ENCODE peak calls at places on chromosomes 2 and 18, in ten cellular contexts. E is coronary artery, P is breast epithelium, M is HL-60, X is GM20000, S is neural progenitor cell, R is HFFc6, Y is fibroblast of the aortic adventitia, O is fibroblast of lung, F is bronchial epithelial cell. Z is an unnamed sample.

GRCh38 chr2:61218076-61218816 is 56.3 kb downstream of the C2orf74 start:
- DNase-seq in E (no peak), P (no peak), M (no peak), X (no peak), S (no peak), R (no peak), Y (no peak), O (no peak), F (no peak), Z (no peak)

GRCh38 chr18:63924551-63924950 is 16.8 kb downstream of the SERPINB10 start:
- DNase-seq in E (no peak), P (no peak), M (no peak), X (no peak), S (no peak), R (peak; percentile 79), Y (peak; percentile 27), O (peak; percentile 19), F (no peak), Z (no peak)

GRCh38 chr18:46831434-46831833 is 74.6 kb upstream of the ST8SIA5 start:
- DNase-seq in E (no peak), P (no peak), M (no peak), X (no peak), S (no peak), R (no peak), Y (no peak), O (no peak), F (no peak), Z (no peak)

GRCh38 chr2:240996161-240996833 is 2.1 kb upstream of the SNED1 start:
- DNase-seq in E (peak; percentile 69), P (no peak), M (no peak), X (no peak), S (no peak), R (no peak), Y (no peak), O (no peak), F (no peak), Z (peak; percentile 15)

GRCh38 chr2:101112772-101113157 is 38.4 kb downstream of the TBC1D8 start:
- DNase-seq in E (no peak), P (no peak), M (no peak), X (no peak), S (no peak), R (no peak), Y (no peak), O (no peak), F (peak; percentile 33), Z (no peak)

GRCh38 chr2:227942021-227942420 is 70.6 kb downstream of the DAW1 start:
- DNase-seq in E (no peak), P (no peak), M (no peak), X (peak; percentile 8), S (no peak), R (no peak), Y (no peak), O (no peak), F (peak; percentile 26), Z (no peak)

GRCh38 chr2:43467889-43468288 is 127.9 kb downstream of the THADA start:
- DNase-seq in E (no peak), P (no peak), M (no peak), X (no peak), S (no peak), R (peak; percentile 45), Y (peak; percentile 80), O (peak; percentile 75), F (peak; percentile 81), Z (no peak)

GRCh38 chr2:40434638-40435296 is 17.1 kb downstream of the SLC8A1 start:
- DNase-seq in E (peak; percentile 80), P (no peak), M (no peak), X (no peak), S (no peak), R (peak; percentile 98), Y (peak; percentile 98), O (peak; percentile 99), F (peak; percentile 96), Z (no peak)

GRCh38 chr2:86703704-86704370 is 16.3 kb upstream of the RMND5A start:
- DNase-seq in E (no peak), P (no peak), M (no peak), X (no peak), S (no peak), R (peak; percentile 82), Y (peak; percentile 49), O (peak; percentile 64), F (peak; percentile 92), Z (peak; percentile 30)

GRCh38 chr2:10956006-10956790 is 44.5 kb downstream of the KCNF1 start:
- DNase-seq in E (no peak), P (no peak), M (no peak), X (no peak), S (no peak), R (no peak), Y (no peak), O (no peak), F (no peak), Z (no peak)

GRCh38 chr18:415047-415446 is 85.5 kb downstream of the COLEC12 start:
- DNase-seq in E (no peak), P (no peak), M (no peak), X (no peak), S (no peak), R (no peak), Y (no peak), O (no peak), F (no peak), Z (no peak)

GRCh38 chr2:23900927-23901322 is 26.0 kb downstream of the ATAD2B start:
- DNase-seq in E (no peak), P (no peak), M (peak; percentile 48), X (no peak), S (no peak), R (peak; percentile 74), Y (peak; percentile 92), O (peak; percentile 89), F (peak; percentile 93), Z (peak; percentile 47)

GRCh38 chr2:238724728-238725127 is 123.2 kb upstream of the TWIST2 start:
- DNase-seq in E (no peak), P (no peak), M (no peak), X (no peak), S (no peak), R (no peak), Y (peak; percentile 11), O (no peak), F (no peak), Z (peak; percentile 2)

GRCh38 chr2:47654790-47655562 is 128.0 kb upstream of the MSH6 start:
- DNase-seq in E (no peak), P (no peak), M (no peak), X (peak; percentile 73), S (peak; percentile 23), R (no peak), Y (no peak), O (no peak), F (peak; percentile 46), Z (no peak)

GRCh38 chr2:98565286-98565860 is 42.9 kb downstream of the COA5 start:
- DNase-seq in E (no peak), P (no peak), M (no peak), X (no peak), S (no peak), R (no peak), Y (no peak), O (no peak), F (no peak), Z (no peak)
- TF ChIP-seq CTCF in E (no peak), P (no peak), M (no peak), X (no peak), S (no peak), R (no peak), Y (no peak), O (no peak), F (no peak), Z (no peak)

GRCh38 chr2:64311948-64312621 is 141.9 kb upstream of the LGALSL start:
- DNase-seq in E (peak; percentile 89), P (peak; percentile 95), M (peak; percentile 18), X (no peak), S (peak; percentile 78), R (peak; percentile 81), Y (peak; percentile 88), O (peak; percentile 91), F (peak; percentile 98), Z (peak; percentile 70)
- TF ChIP-seq CTCF in E (peak; percentile 35), P (peak; percentile 80), M (peak; percentile 16), X (no peak), S (peak; percentile 25), R (peak; percentile 76), Y (peak; percentile 57), O (peak; percentile 63), F (peak; percentile 68), Z (peak; percentile 50)

GRCh38 chr2:128313076-128313836 is 5.4 kb downstream of the HS6ST1 start:
- DNase-seq in E (no peak), P (peak; percentile 20), M (no peak), X (no peak), S (no peak), R (peak; percentile 28), Y (peak; percentile 46), O (peak; percentile 72), F (peak; percentile 37), Z (no peak)
- TF ChIP-seq CTCF in E (no peak), P (peak; percentile 29), M (no peak), X (no peak), S (peak; percentile 25), R (peak; percentile 69), Y (peak; percentile 52), O (peak; percentile 43), F (peak; percentile 64), Z (no peak)

DNA sequence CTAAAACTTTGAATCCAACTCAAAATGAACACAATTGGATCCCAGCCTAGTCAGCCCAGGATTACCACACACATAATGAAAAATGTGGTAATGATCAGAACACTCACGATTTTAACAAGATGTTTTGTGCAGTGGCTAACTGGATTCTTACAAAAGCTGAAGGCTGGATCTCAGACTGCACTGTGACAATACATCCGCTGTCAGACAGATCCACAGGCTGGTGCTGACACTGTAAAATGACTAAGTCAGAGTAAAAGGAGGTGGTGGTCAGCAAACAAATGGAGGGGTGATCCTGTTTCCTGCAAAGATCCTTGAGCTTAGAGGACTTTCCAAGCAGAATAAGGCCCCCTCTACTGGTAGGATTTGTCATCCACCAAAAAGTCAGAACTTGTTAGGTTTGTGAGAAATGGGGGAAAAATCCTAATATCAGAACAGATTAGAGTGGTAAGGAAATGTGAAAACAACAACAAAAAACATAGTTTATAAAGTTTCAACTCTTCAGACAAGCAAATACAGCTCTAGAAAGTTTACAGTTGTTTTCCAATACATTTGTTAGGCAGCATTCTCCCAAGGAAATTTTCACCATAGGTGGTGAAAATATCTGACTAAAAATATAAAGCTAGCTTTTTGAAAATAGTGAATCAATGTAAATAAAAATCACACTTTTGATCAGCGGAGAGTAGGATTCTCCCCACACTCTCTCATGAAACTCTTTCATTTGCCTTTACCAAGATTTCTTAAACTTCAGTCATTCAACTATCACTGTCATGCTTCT is 211.9 kb downstream of the AGPS start:
- DNase-seq in E (no peak), P (no peak), M (no peak), X (peak; percentile 30), S (peak; percentile 75), R (peak; percentile 55), Y (peak; percentile 93), O (peak; percentile 67), F (peak; percentile 50), Z (peak; percentile 64)
- TF ChIP-seq CTCF in E (peak; percentile 46), P (peak; percentile 48), M (peak; percentile 43), X (peak; percentile 55), S (peak; percentile 81), R (peak; percentile 87), Y (peak; percentile 88), O (peak; percentile 85), F (peak; percentile 71), Z (peak; percentile 58)

GRCh38 chr2:132795220-132795619 is 125.2 kb upstream of the LYPD1 start:
- DNase-seq in E (no peak), P (no peak), M (no peak), X (no peak), S (no peak), R (no peak), Y (no peak), O (peak; percentile 16), F (no peak), Z (no peak)
- TF ChIP-seq CTCF in E (no peak), P (no peak), M (no peak), X (no peak), S (no peak), R (no peak), Y (no peak), O (no peak), F (no peak), Z (no peak)